ENCODE peak calls at places on chromosomes 3 and 15, in seven cellular contexts. C is CD4-positive, CD25-positive, alpha-beta regulatory T cell; O is cardiac muscle cell; E is CD4-positive, alpha-beta memory T cell; I is Peyer's patch; N is sigmoid colon; X is astrocyte. K is an unnamed sample.

GRCh38 chr3:77460326-77460725 is 420.4 kb downstream of the ROBO2 start:
- DNase-seq in I (no peak), X (peak; percentile 76), C (no peak), E (no peak), N (no peak), O (no peak), K (no peak)

GRCh38 chr3:99668044-99668443 is 29.6 kb downstream of the COL8A1 start:
- DNase-seq in O (no peak), N (no peak), E (no peak), X (no peak), C (no peak), I (no peak), K (no peak)

GRCh38 chr15:28895566-28895965 is 9.8 kb downstream of the APBA2 start:
- DNase-seq in N (no peak), E (no peak), X (no peak), O (no peak), I (no peak), C (no peak), K (no peak)

GRCh38 chr15:68114356-68114755 is 60.2 kb downstream of the PIAS1 start:
- DNase-seq in X (peak; percentile 42), E (peak; percentile 9), I (no peak), C (no peak), N (no peak), O (peak; percentile 33), K (peak; percentile 76)

GRCh38 chr15:64131547-64131946 is 20.0 kb upstream of the SNX22 start:
- DNase-seq in C (no peak), E (no peak), I (no peak), X (no peak), N (no peak), O (no peak), K (no peak)

GRCh38 chr3:169241575-169241927 is 422.0 kb downstream of the MECOM start:
- DNase-seq in N (no peak), O (peak; percentile 89), C (no peak), E (no peak), X (peak; percentile 72), I (no peak), K (no peak)

GRCh38 chr3:32138545-32139104 is 32.2 kb downstream of the GPD1L start:
- DNase-seq in X (peak; percentile 18), N (no peak), C (no peak), I (peak; percentile 21), O (no peak), E (no peak), K (no peak)

GRCh38 chr15:89740137-89740536 is 10.9 kb downstream of the MESP1 start:
- DNase-seq in C (peak; percentile 36), N (peak; percentile 74), O (peak; percentile 83), I (peak; percentile 41), X (peak; percentile 42), E (peak; percentile 64), K (peak; percentile 74)

GRCh38 chr3:128489860-128490649 is 2.9 kb downstream of the GATA2 start:
- DNase-seq in X (no peak), O (peak; percentile 55), I (no peak), E (no peak), N (peak; percentile 62), C (no peak), K (no peak)

GRCh38 chr3:150528359-150528797 is 17.9 kb downstream of the SERP1 start:
- DNase-seq in E (peak; percentile 42), I (no peak), N (no peak), O (peak; percentile 43), C (no peak), X (no peak), K (peak; percentile 14)

GRCh38 chr3:184239221-184239620 is 9.5 kb downstream of the ALG3 start:
- DNase-seq in O (no peak), E (no peak), C (no peak), I (no peak), X (no peak), N (no peak), K (no peak)

GRCh38 chr3:46501702-46502101 is 3.9 kb downstream of the RTP3 start:
- DNase-seq in C (no peak), N (no peak), I (no peak), O (no peak), E (no peak), X (peak; percentile 33), K (no peak)

GRCh38 chr3:54511766-54512365 is 389.5 kb downstream of the CACNA2D3 start:
- DNase-seq in C (no peak), I (no peak), O (no peak), E (no peak), X (no peak), N (no peak), K (no peak)

GRCh38 chr15:81085898-81086297 is 48.2 kb upstream of the CFAP161 start:
- DNase-seq in N (no peak), E (no peak), I (no peak), O (no peak), C (no peak), X (no peak), K (no peak)

GRCh38 chr3:33885496-33885895 is 87.1 kb downstream of the PDCD6IP start:
- DNase-seq in O (no peak), C (no peak), I (no peak), X (no peak), N (no peak), E (no peak), K (no peak)

GRCh38 chr15:75594276-75594675 is 15.2 kb upstream of the PTPN9 start:
- DNase-seq in X (no peak), E (no peak), N (no peak), I (no peak), O (no peak), C (no peak), K (no peak)

DNA sequence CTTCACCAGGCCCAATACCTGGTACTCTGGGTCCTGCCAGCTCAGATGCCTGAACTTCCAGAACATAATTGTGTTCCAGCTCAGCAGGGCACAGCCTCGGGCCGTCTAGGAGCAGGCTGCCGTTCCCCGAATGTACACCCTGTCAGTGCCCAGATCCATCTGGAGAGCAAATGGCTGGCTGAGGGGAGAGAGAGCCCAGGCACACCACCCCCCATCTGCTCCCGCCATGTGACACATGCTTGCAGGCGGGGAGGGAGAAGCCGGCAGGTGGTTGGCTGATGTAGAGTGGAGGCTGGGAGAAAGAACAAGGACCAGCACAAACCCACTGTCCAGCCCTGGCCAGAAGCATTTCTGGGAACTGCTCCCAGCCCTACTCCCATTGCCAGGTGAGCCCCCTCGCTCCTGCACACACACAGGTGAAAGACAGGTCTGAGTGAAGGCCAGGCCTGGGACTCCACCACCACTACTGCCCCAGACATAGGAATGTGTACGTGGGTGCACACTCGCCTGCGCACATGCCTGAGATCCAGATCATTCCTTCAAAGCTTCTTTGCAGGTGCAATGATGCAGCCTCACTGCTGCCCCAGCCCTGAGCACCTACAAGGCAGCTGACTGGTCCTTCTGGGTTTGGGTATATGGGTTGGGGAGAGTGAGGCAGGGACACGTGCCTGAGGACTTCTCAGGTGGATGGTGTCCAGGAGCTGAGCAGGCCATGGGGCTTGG is 53.5 kb downstream of the SEMA5B start:
- DNase-seq in N (no peak), I (no peak), E (no peak), X (peak; percentile 9), C (no peak), O (no peak), K (no peak)
- H3K4me1 ChIP-seq in N (peaks cover 34% of the 10 kb centered on the region), I (no peaks in the 10 kb centered on the region), E (peaks cover 13% of the 10 kb centered on the region), X (peaks cover 45% of the 10 kb centered on the region), C (peaks cover 16% of the 10 kb centered on the region), O (peaks cover 24% of the 10 kb centered on the region), K (no peaks in the 10 kb centered on the region)

DNA sequence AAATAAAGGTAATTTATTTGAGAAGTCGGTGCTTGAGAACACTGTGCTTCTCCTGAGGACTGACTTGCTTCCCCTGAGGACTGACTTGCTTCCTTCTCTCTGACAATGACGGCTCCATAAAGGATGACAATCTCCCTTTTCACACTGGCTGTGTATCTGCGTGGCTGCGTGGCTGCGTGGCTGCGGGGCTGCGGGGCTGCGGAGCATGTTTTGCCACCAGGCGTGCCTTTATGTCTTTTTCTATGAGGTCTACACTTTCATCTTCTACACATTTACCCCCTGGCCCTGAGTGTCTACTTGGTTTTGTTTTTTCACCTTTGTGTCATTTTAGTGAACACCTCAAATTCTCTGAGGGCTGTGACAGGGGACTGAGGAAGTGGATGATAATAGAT is 89.9 kb downstream of the XXYLT1 start:
- DNase-seq in O (no peak), E (no peak), X (no peak), I (no peak), C (no peak), N (no peak), K (no peak)
- H3K4me1 ChIP-seq in O (peaks cover 6% of the 10 kb centered on the region), E (peaks cover 51% of the 10 kb centered on the region), X (peaks cover 30% of the 10 kb centered on the region), I (no peaks in the 10 kb centered on the region), C (peaks cover 52% of the 10 kb centered on the region), N (peaks cover 65% of the 10 kb centered on the region), K (peaks cover 3% of the 10 kb centered on the region)

DNA sequence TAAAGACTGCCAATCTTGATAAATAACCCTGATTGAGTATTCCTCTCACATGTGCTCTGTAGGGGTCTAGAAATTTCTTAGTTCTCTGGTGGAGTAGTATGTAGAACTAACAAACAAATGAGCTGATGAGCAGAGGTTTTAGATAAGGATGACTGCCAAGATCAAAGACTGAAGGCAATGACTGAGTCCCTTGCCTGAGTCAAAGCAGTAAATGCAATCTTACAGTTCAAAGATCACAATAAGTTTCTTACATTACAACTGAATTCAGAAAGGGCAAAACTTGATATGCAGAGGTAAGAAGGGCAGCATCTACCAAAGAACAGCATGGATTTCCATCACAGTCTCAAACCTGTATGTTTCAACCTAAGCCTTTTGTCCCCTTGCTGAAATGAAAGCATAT is 172.2 kb upstream of the POU1F1 start:
- DNase-seq in N (no peak), C (no peak), X (no peak), I (no peak), E (no peak), O (no peak), K (no peak)
- H3K4me1 ChIP-seq in N (no peaks in the 10 kb centered on the region), C (no peaks in the 10 kb centered on the region), X (no peaks in the 10 kb centered on the region), I (no peaks in the 10 kb centered on the region), E (no peaks in the 10 kb centered on the region), O (no peaks in the 10 kb centered on the region), K (no peaks in the 10 kb centered on the region)

GRCh38 chr15:57069423-57069822 is 151.0 kb downstream of the TCF12 start:
- DNase-seq in E (no peak), C (no peak), X (no peak), I (no peak), O (no peak), N (no peak), K (peak; percentile 34)
- H3K4me1 ChIP-seq in E (peaks cover 4% of the 10 kb centered on the region), C (no peaks in the 10 kb centered on the region), X (no peaks in the 10 kb centered on the region), I (no peaks in the 10 kb centered on the region), O (peaks cover 23% of the 10 kb centered on the region), N (peaks cover 8% of the 10 kb centered on the region), K (peaks cover 11% of the 10 kb centered on the region)